ENCODE peak calls at places on chromosomes 16 and 17, in nine cellular contexts. M is cardiac muscle cell; S is K562; N is NCI-H1417; K is Caki2; A is NCI-H1105; W is mucosa of descending colon; L is RWPE1; H is activated T-helper 1 cell treated with anti-CD3 and anti-CD28 coated beads, Interleukin-12 subunit alpha, Interleukin-12 subunit beta, Interleukin-2, Interleukin-4 antibody, amounts not matched to agents 30 ng/mL and 10 ng/mL and 1 ng/mL, durations not matched to agents 14 hours and 24 hours and 36 hours. B is an unnamed sample.

GRCh38 chr17:40331743-40332641 is 23.0 kb downstream of the RARA start:
- DNase-seq in M (no peak), W (no peak), H (no peak), K (peak), N (peak), S (no peak), L (no peak), A (no peak), B (no peak)

GRCh38 chr16:22424161-22424937 is 49.9 kb upstream of the CDR2 start:
- DNase-seq in K (no peak), S (no peak), W (peak), H (no peak), N (no peak), M (no peak), A (no peak), L (no peak), B (no peak)

GRCh38 chr16:87540072-87540976 is 47.5 kb upstream of the ZCCHC14 start:
- DNase-seq in M (no peak), S (no peak), K (no peak), L (no peak), H (no peak), A (no peak), W (no peak), N (peak), B (no peak)

GRCh38 chr17:35486920-35487727 is 38.6 kb upstream of the SLFN13 start:
- DNase-seq in S (peak), L (peak), N (no peak), A (no peak), H (peak), M (peak), K (no peak), W (peak), B (no peak)

GRCh38 chr17:61388561-61389356 is 10.9 kb upstream of the TBX2 start:
- DNase-seq in N (no peak), H (no peak), S (no peak), W (no peak), L (no peak), K (no peak), M (no peak), A (no peak), B (no peak)

GRCh38 chr17:82399030-82399429 is 19.1 kb upstream of the HEXD start:
- DNase-seq in H (no peak), M (no peak), N (no peak), L (no peak), W (no peak), S (no peak), A (no peak), K (no peak), B (no peak)

GRCh38 chr17:79798296-79799173 is 1.7 kb upstream of the CBX8 start:
- DNase-seq in K (no peak), W (no peak), H (no peak), L (no peak), N (peak), S (no peak), M (no peak), A (no peak), B (no peak)

GRCh38 chr16:88914750-88915368 is 48.4 kb upstream of the PABPN1L start:
- DNase-seq in A (no peak), M (no peak), H (no peak), K (no peak), N (no peak), S (no peak), L (no peak), W (no peak), B (no peak)

GRCh38 chr17:43891851-43892671 is 15.3 kb downstream of the MPP2 start:
- DNase-seq in A (no peak), N (no peak), M (no peak), L (no peak), W (no peak), S (no peak), H (no peak), K (no peak), B (no peak)

GRCh38 chr16:19071811-19072777 is 4.7 kb downstream of the COQ7 start:
- DNase-seq in S (peak), M (peak), N (peak), W (peak), L (peak), H (peak), A (no peak), K (peak), B (peak)

GRCh38 chr17:64107517-64108235 is 22.3 kb downstream of the ERN1 start:
- DNase-seq in H (no peak), A (no peak), K (no peak), S (no peak), L (no peak), M (no peak), N (peak), W (peak), B (no peak)

GRCh38 chr17:77284023-77284617 is 143.4 kb downstream of the SEC14L1 start:
- DNase-seq in N (no peak), M (no peak), S (no peak), K (no peak), A (no peak), L (no peak), H (no peak), W (no peak), B (no peak)